ENCODE peak calls at places on chromosomes 13 and 19, in eight cellular contexts. One of them, this sample, is unnamed. For H3K36me3, the result is how much of the 10 kb centered on the place peaks cover.

GRCh38 chr13:24176351-24177101 is 16.0 kb downstream of the SPATA13 start:
- DNase-seq in vagina: no peak
- DNase-seq in tibial artery: no peak
- DNase-seq in ovary: peak
- DNase-seq in GM23338: no peak
- DNase-seq in IMR-90: no peak
- DNase-seq in ascending aorta: no peak
- DNase-seq in uterus: no peak
- DNase-seq in this sample: no peak

GRCh38 chr13:114078501-114079451 is 53.6 kb downstream of the RASA3 start:
- DNase-seq in uterus: peak
- DNase-seq in IMR-90: peak
- DNase-seq in tibial artery: peak
- DNase-seq in ascending aorta: no peak
- DNase-seq in GM23338: no peak
- DNase-seq in vagina: no peak
- DNase-seq in ovary: peak
- DNase-seq in this sample: no peak

GRCh38 chr19:37979547-37980082 is 72.6 kb downstream of the SIPA1L3 start:
- DNase-seq in tibial artery: peak
- DNase-seq in ascending aorta: no peak
- DNase-seq in IMR-90: no peak
- DNase-seq in vagina: no peak
- DNase-seq in ovary: no peak
- DNase-seq in uterus: no peak
- DNase-seq in GM23338: no peak
- DNase-seq in this sample: no peak

GRCh38 chr19:3443840-3444694 is 36.3 kb downstream of the SMIM24 start:
- DNase-seq in IMR-90: peak
- DNase-seq in ascending aorta: no peak
- DNase-seq in vagina: no peak
- DNase-seq in uterus: peak
- DNase-seq in tibial artery: no peak
- DNase-seq in GM23338: peak
- DNase-seq in ovary: no peak
- DNase-seq in this sample: no peak

GRCh38 chr19:18789883-18790565 is 1.1 kb downstream of the COMP start:
- DNase-seq in ovary: no peak
- DNase-seq in tibial artery: peak
- DNase-seq in vagina: no peak
- DNase-seq in IMR-90: no peak
- DNase-seq in uterus: no peak
- DNase-seq in ascending aorta: no peak
- DNase-seq in GM23338: peak
- DNase-seq in this sample: no peak

GRCh38 chr13:93561553-93561952 is 334.9 kb downstream of the GPC6 start:
- DNase-seq in ovary: no peak
- DNase-seq in tibial artery: no peak
- DNase-seq in IMR-90: no peak
- DNase-seq in GM23338: peak
- DNase-seq in ascending aorta: no peak
- DNase-seq in vagina: no peak
- DNase-seq in uterus: no peak
- DNase-seq in this sample: no peak

GRCh38 chr19:58386166-58386575 is 898 bp upstream of the RPS5 start:
- DNase-seq in ascending aorta: no peak
- DNase-seq in tibial artery: no peak
- DNase-seq in IMR-90: no peak
- DNase-seq in vagina: no peak
- DNase-seq in ovary: no peak
- DNase-seq in uterus: no peak
- DNase-seq in GM23338: no peak
- DNase-seq in this sample: no peak

GRCh38 chr19:53864308-53864836 is 3.3 kb upstream of the MYADM start:
- DNase-seq in IMR-90: no peak
- DNase-seq in ovary: no peak
- DNase-seq in vagina: no peak
- DNase-seq in tibial artery: no peak
- DNase-seq in uterus: no peak
- DNase-seq in GM23338: no peak
- DNase-seq in ascending aorta: no peak
- DNase-seq in this sample: no peak

GRCh38 chr13:75761373-75761772 is 125.2 kb downstream of the LMO7 start:
- DNase-seq in ovary: no peak
- DNase-seq in uterus: no peak
- DNase-seq in tibial artery: no peak
- DNase-seq in IMR-90: no peak
- DNase-seq in ascending aorta: no peak
- DNase-seq in GM23338: no peak
- DNase-seq in vagina: no peak
- DNase-seq in this sample: no peak

DNA sequence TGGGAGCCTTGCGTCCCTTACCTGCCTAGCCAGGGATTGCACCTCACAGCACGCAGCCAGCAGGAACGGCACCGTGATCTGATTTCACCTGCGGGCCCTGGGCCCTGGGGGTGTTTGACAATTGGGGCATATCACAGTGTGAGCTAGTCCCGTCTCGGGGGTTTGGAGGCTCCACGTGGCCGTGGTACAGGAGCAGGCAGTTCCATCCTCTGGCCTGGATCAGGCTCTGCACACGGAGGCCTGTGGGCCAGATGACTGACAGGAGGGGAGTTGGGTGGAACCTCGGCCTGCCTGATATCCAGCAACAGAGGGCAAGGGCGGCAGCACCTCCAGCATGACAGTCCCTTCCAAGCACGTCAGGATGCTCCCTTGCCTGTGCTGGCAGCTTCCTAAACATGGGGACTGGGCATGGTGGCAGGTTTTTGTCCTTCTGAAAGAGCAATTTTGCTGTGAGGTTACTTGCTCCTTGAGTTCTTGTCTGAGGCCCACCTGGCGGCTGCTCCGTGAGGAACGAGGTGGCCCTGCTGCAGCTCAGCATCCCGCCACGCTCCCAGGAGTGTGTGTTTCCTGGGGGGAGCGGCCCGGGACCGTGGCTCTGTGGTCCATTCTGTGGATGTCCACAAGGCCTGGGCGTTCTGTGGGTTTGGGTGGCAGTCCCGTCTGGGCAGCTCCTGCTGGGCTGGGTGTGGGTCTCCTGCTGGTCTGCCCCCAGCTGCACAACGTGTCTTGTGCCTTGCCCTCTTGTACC is 6.3 kb upstream of the RPS15 start:
- DNase-seq in ovary: no peak
- DNase-seq in vagina: no peak
- DNase-seq in tibial artery: no peak
- DNase-seq in ascending aorta: no peak
- DNase-seq in GM23338: no peak
- DNase-seq in uterus: no peak
- DNase-seq in IMR-90: no peak
- DNase-seq in this sample: no peak
- H3K36me3 ChIP-seq in ovary: under half
- H3K36me3 ChIP-seq in vagina: under half
- H3K36me3 ChIP-seq in tibial artery: half or more
- H3K36me3 ChIP-seq in ascending aorta: half or more
- H3K36me3 ChIP-seq in GM23338: under half
- H3K36me3 ChIP-seq in uterus: under half
- H3K36me3 ChIP-seq in IMR-90: half or more
- H3K36me3 ChIP-seq in this sample: half or more

DNA sequence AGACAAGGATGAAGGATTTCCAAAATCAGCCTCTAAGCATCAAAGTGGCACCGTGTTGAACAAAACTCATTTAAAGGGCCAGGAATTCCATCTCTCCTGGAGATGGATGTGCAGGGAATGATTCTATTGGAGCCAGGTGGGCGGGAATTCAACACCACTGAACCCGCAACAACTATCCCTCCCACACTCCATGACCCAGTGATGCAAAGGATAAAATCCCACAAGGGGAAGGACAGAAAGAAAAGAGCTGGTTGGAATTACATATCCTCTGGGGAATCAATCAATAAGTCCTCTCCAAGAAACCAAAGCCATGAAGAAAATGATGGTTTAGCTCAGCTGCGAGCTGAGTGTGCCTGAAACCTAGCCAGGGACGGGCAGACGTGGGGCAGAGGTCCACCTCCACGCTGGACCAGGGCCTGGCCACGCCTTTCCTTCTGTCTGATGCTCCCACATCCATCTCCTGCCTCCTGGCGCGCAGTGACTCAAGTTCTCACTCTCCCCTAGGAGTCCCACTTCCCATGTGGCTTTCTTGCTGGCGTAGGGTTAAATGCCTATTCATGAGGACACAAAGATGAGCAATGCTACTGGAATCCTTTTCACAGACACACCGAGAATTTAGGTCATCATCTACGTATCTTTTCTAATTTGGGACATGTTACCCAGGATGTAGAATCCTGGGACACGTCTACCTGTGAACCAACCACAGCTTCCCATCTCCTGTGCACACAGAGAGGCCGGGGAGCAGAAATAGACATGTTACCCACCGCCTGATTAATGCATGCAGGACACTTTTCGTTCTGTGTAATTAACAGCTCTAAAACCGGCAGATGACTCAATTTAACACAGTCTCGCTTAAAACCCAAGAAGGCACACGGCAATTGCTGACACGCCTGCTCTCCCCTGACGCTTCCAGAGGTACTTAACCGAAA is 48.6 kb downstream of the PEPD start:
- DNase-seq in GM23338: no peak
- DNase-seq in ovary: no peak
- DNase-seq in vagina: no peak
- DNase-seq in uterus: no peak
- DNase-seq in IMR-90: peak
- DNase-seq in tibial artery: peak
- DNase-seq in ascending aorta: no peak
- DNase-seq in this sample: peak
- H3K4me3 ChIP-seq in GM23338: no peak
- H3K4me3 ChIP-seq in ovary: no peak
- H3K4me3 ChIP-seq in vagina: no peak
- H3K4me3 ChIP-seq in uterus: no peak
- H3K4me3 ChIP-seq in IMR-90: no peak
- H3K4me3 ChIP-seq in tibial artery: no peak
- H3K4me3 ChIP-seq in ascending aorta: no peak
- H3K4me3 ChIP-seq in this sample: no peak

GRCh38 chr19:45050036-45050435 is 11.2 kb downstream of the CLASRP start:
- DNase-seq in IMR-90: no peak
- DNase-seq in uterus: no peak
- DNase-seq in vagina: no peak
- DNase-seq in tibial artery: no peak
- DNase-seq in GM23338: no peak
- DNase-seq in ascending aorta: no peak
- DNase-seq in ovary: no peak
- DNase-seq in this sample: no peak
- H3K36me3 ChIP-seq in IMR-90: under half
- H3K36me3 ChIP-seq in uterus: under half
- H3K36me3 ChIP-seq in vagina: under half
- H3K36me3 ChIP-seq in tibial artery: under half
- H3K36me3 ChIP-seq in GM23338: under half
- H3K36me3 ChIP-seq in ascending aorta: under half
- H3K36me3 ChIP-seq in ovary: under half
- H3K36me3 ChIP-seq in this sample: under half

DNA sequence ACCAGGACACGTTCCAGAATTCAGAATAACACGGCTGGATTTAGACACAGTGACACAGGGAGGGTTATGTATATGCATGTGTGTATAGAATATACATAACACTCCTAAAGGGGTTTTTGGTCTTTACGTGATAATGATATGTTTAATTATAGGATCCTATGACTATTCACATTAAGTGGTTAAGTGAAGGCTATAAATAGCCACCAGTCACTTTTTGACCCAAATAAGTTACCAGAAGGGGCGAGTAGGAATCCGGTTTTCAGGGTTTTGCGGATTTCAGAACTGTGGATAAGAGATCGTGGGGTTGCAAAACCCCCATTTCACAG is 6.9 kb downstream of the ANGPTL6 start:
- DNase-seq in ovary: no peak
- DNase-seq in IMR-90: no peak
- DNase-seq in vagina: no peak
- DNase-seq in GM23338: no peak
- DNase-seq in uterus: no peak
- DNase-seq in tibial artery: no peak
- DNase-seq in ascending aorta: no peak
- DNase-seq in this sample: no peak
- H3K4me3 ChIP-seq in ovary: no peak
- H3K4me3 ChIP-seq in IMR-90: peak
- H3K4me3 ChIP-seq in vagina: peak
- H3K4me3 ChIP-seq in GM23338: peak
- H3K4me3 ChIP-seq in uterus: no peak
- H3K4me3 ChIP-seq in tibial artery: peak
- H3K4me3 ChIP-seq in ascending aorta: peak
- H3K4me3 ChIP-seq in this sample: peak

GRCh38 chr13:45337803-45338202 is 3.2 kb downstream of the TPT1 start:
- DNase-seq in GM23338: no peak
- DNase-seq in ascending aorta: no peak
- DNase-seq in vagina: no peak
- DNase-seq in uterus: no peak
- DNase-seq in ovary: no peak
- DNase-seq in IMR-90: no peak
- DNase-seq in tibial artery: no peak
- DNase-seq in this sample: no peak
- H3K36me3 ChIP-seq in GM23338: under half
- H3K36me3 ChIP-seq in ascending aorta: under half
- H3K36me3 ChIP-seq in vagina: under half
- H3K36me3 ChIP-seq in uterus: under half
- H3K36me3 ChIP-seq in ovary: under half
- H3K36me3 ChIP-seq in IMR-90: under half
- H3K36me3 ChIP-seq in tibial artery: under half
- H3K36me3 ChIP-seq in this sample: under half